ENCODE peak calls at places on chromosomes 5 and 9, in eight cellular contexts. One of them, this sample, is unnamed.

GRCh38 chr5:154296525-154297159 is 106.1 kb downstream of the GALNT10 start:
- DNase-seq in ovary: no peak
- DNase-seq in PC-3: peak
- DNase-seq in A673: no peak
- DNase-seq in body of pancreas: peak
- DNase-seq in CD8-positive, alpha-beta T cell: no peak
- DNase-seq in CD8-positive, alpha-beta memory T cell: no peak
- DNase-seq in mucosa of descending colon: no peak
- DNase-seq in this sample: no peak

GRCh38 chr9:89821081-89821480 is 216.3 kb downstream of the GADD45G start:
- DNase-seq in CD8-positive, alpha-beta T cell: no peak
- DNase-seq in mucosa of descending colon: no peak
- DNase-seq in body of pancreas: no peak
- DNase-seq in ovary: no peak
- DNase-seq in PC-3: no peak
- DNase-seq in A673: no peak
- DNase-seq in CD8-positive, alpha-beta memory T cell: no peak
- DNase-seq in this sample: peak

GRCh38 chr5:2486373-2486772 is 265.1 kb downstream of the IRX2 start:
- DNase-seq in ovary: no peak
- DNase-seq in body of pancreas: no peak
- DNase-seq in CD8-positive, alpha-beta T cell: no peak
- DNase-seq in PC-3: no peak
- DNase-seq in A673: no peak
- DNase-seq in mucosa of descending colon: no peak
- DNase-seq in CD8-positive, alpha-beta memory T cell: no peak
- DNase-seq in this sample: no peak

GRCh38 chr9:35258665-35259474 is 97.1 kb downstream of the UNC13B start:
- DNase-seq in ovary: peak
- DNase-seq in mucosa of descending colon: peak
- DNase-seq in A673: peak
- DNase-seq in CD8-positive, alpha-beta memory T cell: peak
- DNase-seq in PC-3: peak
- DNase-seq in body of pancreas: peak
- DNase-seq in CD8-positive, alpha-beta T cell: peak
- DNase-seq in this sample: peak

GRCh38 chr9:116605904-116606341 is 81.2 kb upstream of the TRIM32 start:
- DNase-seq in A673: no peak
- DNase-seq in PC-3: no peak
- DNase-seq in body of pancreas: no peak
- DNase-seq in CD8-positive, alpha-beta T cell: no peak
- DNase-seq in mucosa of descending colon: no peak
- DNase-seq in CD8-positive, alpha-beta memory T cell: no peak
- DNase-seq in ovary: no peak
- DNase-seq in this sample: no peak

GRCh38 chr9:136659861-136660784 is 2.6 kb upstream of the EGFL7 start:
- DNase-seq in PC-3: no peak
- DNase-seq in ovary: no peak
- DNase-seq in body of pancreas: no peak
- DNase-seq in mucosa of descending colon: no peak
- DNase-seq in A673: no peak
- DNase-seq in CD8-positive, alpha-beta memory T cell: no peak
- DNase-seq in CD8-positive, alpha-beta T cell: no peak
- DNase-seq in this sample: no peak

GRCh38 chr5:77424921-77425320 is 67.2 kb downstream of the WDR41 start:
- DNase-seq in ovary: no peak
- DNase-seq in PC-3: no peak
- DNase-seq in body of pancreas: no peak
- DNase-seq in CD8-positive, alpha-beta memory T cell: no peak
- DNase-seq in CD8-positive, alpha-beta T cell: no peak
- DNase-seq in mucosa of descending colon: no peak
- DNase-seq in A673: no peak
- DNase-seq in this sample: no peak

GRCh38 chr9:134774991-134775540 is 105.5 kb upstream of the FCN2 start:
- DNase-seq in CD8-positive, alpha-beta T cell: no peak
- DNase-seq in PC-3: no peak
- DNase-seq in ovary: no peak
- DNase-seq in body of pancreas: no peak
- DNase-seq in CD8-positive, alpha-beta memory T cell: no peak
- DNase-seq in mucosa of descending colon: no peak
- DNase-seq in A673: no peak
- DNase-seq in this sample: no peak

GRCh38 chr5:124343021-124343420 is 403.4 kb downstream of the ZNF608 start:
- DNase-seq in body of pancreas: no peak
- DNase-seq in A673: no peak
- DNase-seq in CD8-positive, alpha-beta memory T cell: no peak
- DNase-seq in CD8-positive, alpha-beta T cell: no peak
- DNase-seq in ovary: no peak
- DNase-seq in PC-3: no peak
- DNase-seq in mucosa of descending colon: no peak
- DNase-seq in this sample: no peak

GRCh38 chr9:93003552-93004407 is 54.7 kb upstream of the SUSD3 start:
- DNase-seq in ovary: peak
- DNase-seq in body of pancreas: peak
- DNase-seq in CD8-positive, alpha-beta T cell: peak
- DNase-seq in mucosa of descending colon: peak
- DNase-seq in CD8-positive, alpha-beta memory T cell: peak
- DNase-seq in PC-3: peak
- DNase-seq in A673: peak
- DNase-seq in this sample: peak

GRCh38 chr9:95023217-95024003 is 294.1 kb downstream of the FANCC start:
- DNase-seq in CD8-positive, alpha-beta memory T cell: no peak
- DNase-seq in mucosa of descending colon: no peak
- DNase-seq in ovary: no peak
- DNase-seq in A673: no peak
- DNase-seq in PC-3: peak
- DNase-seq in CD8-positive, alpha-beta T cell: no peak
- DNase-seq in body of pancreas: peak
- DNase-seq in this sample: no peak

GRCh38 chr9:83456226-83456625 is 82.0 kb downstream of the FRMD3 start:
- DNase-seq in CD8-positive, alpha-beta T cell: no peak
- DNase-seq in CD8-positive, alpha-beta memory T cell: no peak
- DNase-seq in PC-3: no peak
- DNase-seq in A673: no peak
- DNase-seq in mucosa of descending colon: no peak
- DNase-seq in body of pancreas: no peak
- DNase-seq in ovary: no peak
- DNase-seq in this sample: no peak

GRCh38 chr5:396715-397032 is 46.3 kb upstream of the EXOC3 start:
- DNase-seq in PC-3: no peak
- DNase-seq in A673: no peak
- DNase-seq in ovary: no peak
- DNase-seq in body of pancreas: no peak
- DNase-seq in CD8-positive, alpha-beta T cell: no peak
- DNase-seq in CD8-positive, alpha-beta memory T cell: no peak
- DNase-seq in mucosa of descending colon: peak
- DNase-seq in this sample: no peak

GRCh38 chr5:110159202-110159601 is 469.5 kb downstream of the MAN2A1 start:
- DNase-seq in A673: no peak
- DNase-seq in mucosa of descending colon: no peak
- DNase-seq in body of pancreas: no peak
- DNase-seq in CD8-positive, alpha-beta T cell: no peak
- DNase-seq in PC-3: peak
- DNase-seq in ovary: no peak
- DNase-seq in CD8-positive, alpha-beta memory T cell: no peak
- DNase-seq in this sample: no peak

GRCh38 chr9:132008184-132008781 is 71.4 kb downstream of the MED27 start:
- DNase-seq in A673: no peak
- DNase-seq in mucosa of descending colon: no peak
- DNase-seq in PC-3: peak
- DNase-seq in CD8-positive, alpha-beta memory T cell: no peak
- DNase-seq in CD8-positive, alpha-beta T cell: no peak
- DNase-seq in ovary: no peak
- DNase-seq in body of pancreas: no peak
- DNase-seq in this sample: no peak

GRCh38 chr9:108787664-108788048 is 68.1 kb downstream of the ACTL7B start:
- DNase-seq in body of pancreas: no peak
- DNase-seq in A673: no peak
- DNase-seq in CD8-positive, alpha-beta T cell: no peak
- DNase-seq in CD8-positive, alpha-beta memory T cell: no peak
- DNase-seq in PC-3: no peak
- DNase-seq in mucosa of descending colon: no peak
- DNase-seq in ovary: no peak
- DNase-seq in this sample: no peak

GRCh38 chr9:89528540-89528939 is 30.6 kb upstream of the SEMA4D start:
- DNase-seq in CD8-positive, alpha-beta memory T cell: no peak
- DNase-seq in body of pancreas: no peak
- DNase-seq in PC-3: peak
- DNase-seq in mucosa of descending colon: no peak
- DNase-seq in ovary: no peak
- DNase-seq in A673: no peak
- DNase-seq in CD8-positive, alpha-beta T cell: no peak
- DNase-seq in this sample: no peak

GRCh38 chr9:79023134-79023577 is 548.6 kb upstream of the TLE4 start:
- DNase-seq in A673: no peak
- DNase-seq in body of pancreas: no peak
- DNase-seq in mucosa of descending colon: no peak
- DNase-seq in CD8-positive, alpha-beta memory T cell: no peak
- DNase-seq in ovary: no peak
- DNase-seq in PC-3: peak
- DNase-seq in CD8-positive, alpha-beta T cell: no peak
- DNase-seq in this sample: no peak

GRCh38 chr9:108300296-108301287 is 555.2 kb downstream of the ACTL7B start:
- DNase-seq in mucosa of descending colon: no peak
- DNase-seq in body of pancreas: no peak
- DNase-seq in PC-3: no peak
- DNase-seq in A673: no peak
- DNase-seq in CD8-positive, alpha-beta T cell: no peak
- DNase-seq in ovary: no peak
- DNase-seq in CD8-positive, alpha-beta memory T cell: no peak
- DNase-seq in this sample: no peak

GRCh38 chr9:88652876-88653275 is 117.9 kb downstream of the NXNL2 start:
- DNase-seq in CD8-positive, alpha-beta memory T cell: no peak
- DNase-seq in body of pancreas: no peak
- DNase-seq in PC-3: no peak
- DNase-seq in A673: no peak
- DNase-seq in mucosa of descending colon: no peak
- DNase-seq in CD8-positive, alpha-beta T cell: no peak
- DNase-seq in ovary: no peak
- DNase-seq in this sample: no peak

GRCh38 chr5:76733049-76733417 is 17.1 kb downstream of the F2R start:
- DNase-seq in A673: no peak
- DNase-seq in ovary: no peak
- DNase-seq in mucosa of descending colon: no peak
- DNase-seq in CD8-positive, alpha-beta T cell: no peak
- DNase-seq in body of pancreas: no peak
- DNase-seq in CD8-positive, alpha-beta memory T cell: peak
- DNase-seq in PC-3: no peak
- DNase-seq in this sample: no peak

GRCh38 chr9:1759009-1759408 is 256.1 kb upstream of the SMARCA2 start:
- DNase-seq in ovary: no peak
- DNase-seq in A673: no peak
- DNase-seq in CD8-positive, alpha-beta memory T cell: no peak
- DNase-seq in mucosa of descending colon: no peak
- DNase-seq in CD8-positive, alpha-beta T cell: no peak
- DNase-seq in body of pancreas: no peak
- DNase-seq in PC-3: no peak
- DNase-seq in this sample: no peak

GRCh38 chr9:95192631-95193030 is 124.9 kb downstream of the FANCC start:
- DNase-seq in mucosa of descending colon: no peak
- DNase-seq in ovary: no peak
- DNase-seq in body of pancreas: no peak
- DNase-seq in PC-3: no peak
- DNase-seq in CD8-positive, alpha-beta T cell: no peak
- DNase-seq in A673: no peak
- DNase-seq in CD8-positive, alpha-beta memory T cell: no peak
- DNase-seq in this sample: no peak

GRCh38 chr5:31504520-31504919 is 27.4 kb downstream of the DROSHA start:
- DNase-seq in A673: peak
- DNase-seq in mucosa of descending colon: no peak
- DNase-seq in CD8-positive, alpha-beta memory T cell: no peak
- DNase-seq in body of pancreas: no peak
- DNase-seq in ovary: no peak
- DNase-seq in PC-3: no peak
- DNase-seq in CD8-positive, alpha-beta T cell: no peak
- DNase-seq in this sample: no peak

GRCh38 chr9:13266172-13266571 is 13.3 kb downstream of the MPDZ start:
- DNase-seq in body of pancreas: no peak
- DNase-seq in PC-3: no peak
- DNase-seq in CD8-positive, alpha-beta memory T cell: no peak
- DNase-seq in CD8-positive, alpha-beta T cell: no peak
- DNase-seq in ovary: no peak
- DNase-seq in A673: no peak
- DNase-seq in mucosa of descending colon: no peak
- DNase-seq in this sample: no peak

GRCh38 chr9:130470269-130470668 is 25.5 kb downstream of the ASS1 start:
- DNase-seq in mucosa of descending colon: no peak
- DNase-seq in A673: no peak
- DNase-seq in CD8-positive, alpha-beta T cell: no peak
- DNase-seq in CD8-positive, alpha-beta memory T cell: no peak
- DNase-seq in ovary: no peak
- DNase-seq in body of pancreas: no peak
- DNase-seq in PC-3: no peak
- DNase-seq in this sample: no peak
- H3K4me3 ChIP-seq in mucosa of descending colon: no peak
- H3K4me3 ChIP-seq in A673: no peak
- H3K4me3 ChIP-seq in CD8-positive, alpha-beta T cell: no peak
- H3K4me3 ChIP-seq in CD8-positive, alpha-beta memory T cell: no peak
- H3K4me3 ChIP-seq in ovary: no peak
- H3K4me3 ChIP-seq in body of pancreas: no peak
- H3K4me3 ChIP-seq in PC-3: no peak
- H3K4me3 ChIP-seq in this sample: no peak

GRCh38 chr5:177116631-177117373 is 16.8 kb upstream of the NSD1 start:
- DNase-seq in CD8-positive, alpha-beta T cell: peak
- DNase-seq in ovary: peak
- DNase-seq in A673: peak
- DNase-seq in PC-3: no peak
- DNase-seq in body of pancreas: peak
- DNase-seq in CD8-positive, alpha-beta memory T cell: peak
- DNase-seq in mucosa of descending colon: peak
- DNase-seq in this sample: peak
- H3K4me3 ChIP-seq in CD8-positive, alpha-beta T cell: peak
- H3K4me3 ChIP-seq in ovary: peak
- H3K4me3 ChIP-seq in A673: no peak
- H3K4me3 ChIP-seq in PC-3: no peak
- H3K4me3 ChIP-seq in body of pancreas: no peak
- H3K4me3 ChIP-seq in CD8-positive, alpha-beta memory T cell: peak
- H3K4me3 ChIP-seq in mucosa of descending colon: no peak
- H3K4me3 ChIP-seq in this sample: no peak

GRCh38 chr9:127256324-127256723 is 8.2 kb upstream of the GARNL3 start:
- DNase-seq in PC-3: no peak
- DNase-seq in CD8-positive, alpha-beta memory T cell: no peak
- DNase-seq in ovary: no peak
- DNase-seq in mucosa of descending colon: no peak
- DNase-seq in A673: no peak
- DNase-seq in CD8-positive, alpha-beta T cell: no peak
- DNase-seq in body of pancreas: no peak
- DNase-seq in this sample: no peak
- H3K4me3 ChIP-seq in PC-3: no peak
- H3K4me3 ChIP-seq in CD8-positive, alpha-beta memory T cell: no peak
- H3K4me3 ChIP-seq in ovary: no peak
- H3K4me3 ChIP-seq in mucosa of descending colon: no peak
- H3K4me3 ChIP-seq in A673: no peak
- H3K4me3 ChIP-seq in CD8-positive, alpha-beta T cell: no peak
- H3K4me3 ChIP-seq in body of pancreas: no peak
- H3K4me3 ChIP-seq in this sample: no peak

DNA sequence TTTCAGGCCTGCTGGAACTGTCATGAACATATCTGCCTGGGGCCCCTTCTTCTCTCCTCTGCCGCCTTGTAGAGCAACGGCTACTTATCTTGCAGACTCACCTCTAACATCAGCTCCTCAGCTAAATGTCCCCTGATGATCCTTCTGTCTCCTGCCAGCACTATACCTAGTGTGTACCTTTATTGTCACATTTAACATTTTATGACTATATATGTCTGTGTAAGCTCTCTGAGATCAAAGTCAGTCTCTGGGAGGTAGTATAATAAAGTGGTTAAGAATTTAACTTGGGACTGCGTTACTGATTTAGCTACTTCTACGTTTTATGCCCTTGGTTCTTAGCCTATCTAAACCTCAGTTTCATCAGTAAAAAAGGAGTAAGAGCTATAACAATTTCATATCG is 2.2 kb downstream of the TMED7 start:
- DNase-seq in ovary: no peak
- DNase-seq in A673: no peak
- DNase-seq in CD8-positive, alpha-beta T cell: no peak
- DNase-seq in PC-3: no peak
- DNase-seq in mucosa of descending colon: no peak
- DNase-seq in body of pancreas: no peak
- DNase-seq in CD8-positive, alpha-beta memory T cell: no peak
- DNase-seq in this sample: no peak
- H3K4me3 ChIP-seq in ovary: no peak
- H3K4me3 ChIP-seq in A673: peak
- H3K4me3 ChIP-seq in CD8-positive, alpha-beta T cell: no peak
- H3K4me3 ChIP-seq in PC-3: peak
- H3K4me3 ChIP-seq in mucosa of descending colon: no peak
- H3K4me3 ChIP-seq in body of pancreas: peak
- H3K4me3 ChIP-seq in CD8-positive, alpha-beta memory T cell: no peak
- H3K4me3 ChIP-seq in this sample: no peak

This sample was measured in adrenal gland.